ENCODE peak calls at places on chromosomes 13 and 19, in seven cellular contexts. X, T, Y, M, W, A and Q are unnamed samples.
A peak's percentile ranks its signal among the peaks of the same experiment; 100 is the strongest.

GRCh38 chr19:3304871-3305423 is 61.4 kb upstream of the NFIC start:
- DNase-seq in A (peak; percentile 72), Y (peak; percentile 82), X (peak; percentile 77), T (peak; percentile 77), W (peak; percentile 75), M (peak; percentile 74), Q (peak; percentile 63)

GRCh38 chr19:32647361-32647760 is 27.6 kb downstream of the ANKRD27 start:
- DNase-seq in T (no peak), W (no peak), Y (no peak), X (no peak), A (no peak), M (no peak), Q (no peak)

GRCh38 chr13:51500687-51501086 is 47.9 kb upstream of the INTS6 start:
- DNase-seq in T (no peak), A (no peak), W (no peak), Y (no peak), M (no peak), X (no peak), Q (no peak)

GRCh38 chr19:30253581-30253996 is 118.6 kb upstream of the ZNF536 start:
- DNase-seq in M (no peak), X (peak; percentile 40), T (peak; percentile 18), Y (no peak), W (peak; percentile 95), A (no peak), Q (no peak)

GRCh38 chr19:13032837-13033236 is 37.6 kb downstream of the NFIX start:
- DNase-seq in T (no peak), A (no peak), W (no peak), M (no peak), Y (no peak), X (no peak), Q (no peak)

GRCh38 chr13:100870898-100871297 is 196.3 kb upstream of the TMTC4 start:
- DNase-seq in M (no peak), A (no peak), Y (no peak), W (no peak), T (no peak), X (no peak), Q (no peak)

GRCh38 chr13:67155898-67156717 is 74.0 kb downstream of the PCDH9 start:
- DNase-seq in W (no peak), A (no peak), X (no peak), M (no peak), T (no peak), Y (no peak), Q (no peak)

GRCh38 chr13:40087021-40088002 is 431.9 kb downstream of the COG6 start:
- DNase-seq in A (no peak), X (peak; percentile 14), Y (no peak), M (no peak), W (no peak), T (peak; percentile 32), Q (no peak)

GRCh38 chr13:49302817-49303216 is 55.1 kb downstream of the CDADC1 start:
- DNase-seq in X (no peak), W (no peak), A (no peak), Y (no peak), M (no peak), T (no peak), Q (no peak)

GRCh38 chr13:103961129-103961528 is 894.9 kb upstream of the SLC10A2 start:
- DNase-seq in M (no peak), T (no peak), W (no peak), A (no peak), X (no peak), Y (no peak), Q (no peak)

GRCh38 chr19:39145180-39145953 is 19.8 kb downstream of the PAK4 start:
- DNase-seq in M (no peak), A (no peak), W (no peak), Y (no peak), T (peak; percentile 71), X (no peak), Q (no peak)

GRCh38 chr13:112072531-112073244 is 5.7 kb downstream of the SOX1 start:
- DNase-seq in M (no peak), T (no peak), A (peak; percentile 13), W (no peak), Y (no peak), X (no peak), Q (no peak)

GRCh38 chr19:18322318-18322758 is 538 bp downstream of the LSM4 start:
- DNase-seq in X (peak; percentile 43), T (peak; percentile 82), M (no peak), A (no peak), W (peak; percentile 80), Y (no peak), Q (no peak)

GRCh38 chr19:46764817-46765291 is 18.6 kb upstream of the STRN4 start:
- DNase-seq in Y (no peak), T (no peak), M (no peak), W (no peak), A (no peak), X (no peak), Q (no peak)

GRCh38 chr13:33578786-33579185 is 239.2 kb upstream of the RFC3 start:
- DNase-seq in Y (no peak), X (no peak), W (no peak), T (no peak), A (no peak), M (no peak), Q (no peak)

GRCh38 chr19:51546107-51546649 is 14.7 kb upstream of the SIGLEC6 start:
- DNase-seq in M (no peak), Y (no peak), A (no peak), W (no peak), X (no peak), T (no peak), Q (no peak)

GRCh38 chr19:3243851-3244700 is 19.6 kb downstream of the CELF5 start:
- DNase-seq in T (peak; percentile 78), Y (no peak), A (peak; percentile 29), W (peak; percentile 52), X (peak; percentile 63), M (peak; percentile 37), Q (peak; percentile 57)

GRCh38 chr19:14094854-14095253 is 4.3 kb upstream of the SAMD1 start:
- DNase-seq in T (no peak), A (no peak), W (no peak), M (no peak), Y (no peak), X (no peak), Q (no peak)

GRCh38 chr19:42487798-42488178 is 40.5 kb downstream of the CEACAM1 start:
- DNase-seq in X (no peak), M (no peak), Y (no peak), W (no peak), T (no peak), A (no peak), Q (no peak)

GRCh38 chr13:93227906-93228801 is 1.5 kb downstream of the GPC6 start:
- DNase-seq in W (peak; percentile 90), A (peak; percentile 31), Y (peak; percentile 86), X (peak; percentile 64), M (no peak), T (peak; percentile 90), Q (no peak)

GRCh38 chr19:3479177-3479818 is 1.0 kb downstream of the SMIM24 start:
- DNase-seq in A (no peak), Y (no peak), W (peak; percentile 73), M (peak; percentile 55), T (peak; percentile 62), X (peak; percentile 5), Q (peak; percentile 33)

GRCh38 chr19:20035935-20036334 is 3.4 kb downstream of the ZNF682 start:
- DNase-seq in M (no peak), A (no peak), T (no peak), Y (no peak), W (no peak), X (no peak), Q (no peak)

GRCh38 chr19:20039203-20039723 is at the start of gene ZNF682:
- DNase-seq in M (peak; percentile 93), A (peak; percentile 93), W (peak; percentile 99), X (peak; percentile 74), T (peak; percentile 98), Y (peak; percentile 97), Q (peak; percentile 95)

DNA sequence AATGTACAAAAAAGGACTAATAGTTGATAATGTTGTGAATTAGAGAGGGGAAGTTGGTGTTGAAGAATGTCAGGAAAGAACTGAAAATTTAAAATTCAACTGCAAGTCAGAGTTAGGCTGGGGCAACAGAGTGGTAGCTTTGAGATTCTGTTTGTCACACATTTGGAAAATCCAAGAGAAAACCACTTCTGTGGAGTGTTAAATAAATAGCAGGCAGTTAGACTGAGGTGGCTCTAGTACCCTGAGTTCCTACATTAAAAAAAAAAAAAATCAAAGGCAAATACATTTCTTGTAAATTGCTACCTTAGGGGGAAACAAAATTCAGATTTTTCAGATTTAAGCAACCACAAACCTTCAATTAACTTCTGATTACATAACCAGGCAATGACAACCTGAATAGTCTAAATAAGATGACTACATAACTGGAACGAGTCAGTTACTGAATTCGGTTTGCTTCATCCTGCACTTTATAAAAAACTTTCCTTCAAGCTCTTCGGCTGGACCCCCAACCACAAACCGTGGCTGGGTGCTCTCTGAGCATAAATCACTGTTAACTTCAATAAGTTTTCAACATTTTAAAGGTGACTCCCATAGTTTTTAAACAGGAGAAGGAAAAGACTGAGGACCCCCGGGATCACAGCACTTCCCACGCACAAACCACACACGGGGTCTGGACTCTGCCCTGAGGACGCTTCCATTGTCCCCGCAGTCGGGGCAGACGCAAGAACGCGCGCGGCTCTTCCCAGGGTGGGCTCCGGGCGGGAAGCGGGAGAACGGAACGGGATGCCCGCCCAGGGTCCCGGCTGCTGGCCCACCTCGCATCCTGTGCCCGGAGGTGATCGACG is 725 bp downstream of the ZNF682 start:
- DNase-seq in T (no peak), W (peak; percentile 63), M (peak; percentile 30), A (no peak), Y (no peak), X (no peak), Q (peak; percentile 53)
- H3K4me3 ChIP-seq in T (peak overlapping the region; percentile 43), W (peak overlapping the region; percentile 91), M (peak overlapping the region; percentile 82), A (peak overlapping the region; percentile 59), Y (peak overlapping the region; percentile 69), X (peak overlapping the region; percentile 69), Q (peak overlapping the region; percentile 90)

DNA sequence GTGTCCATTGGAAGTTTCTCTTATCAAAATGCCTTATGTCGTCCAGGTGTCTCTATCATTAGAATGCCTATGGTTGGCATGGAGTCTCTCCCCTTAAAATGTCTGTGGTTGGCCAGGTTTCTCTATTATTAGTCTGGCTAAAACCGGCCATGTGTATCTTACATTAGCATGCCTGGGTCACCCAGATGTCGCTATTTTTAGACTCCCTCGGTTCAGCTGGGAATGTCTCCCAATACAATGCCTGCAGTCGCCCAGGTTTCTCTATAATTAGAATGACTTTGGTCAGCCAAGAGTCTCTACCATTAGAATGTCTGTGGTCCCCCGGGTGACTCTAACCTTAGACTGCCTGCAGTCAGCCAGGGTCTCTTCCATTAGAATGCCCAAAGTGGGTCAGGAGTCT is 1536.1 kb downstream of the UQCRFS1 start:
- DNase-seq in A (no peak), X (no peak), M (no peak), T (no peak), W (no peak), Y (no peak), Q (no peak)
- H3K27ac ChIP-seq in A (no peak overlapping the region), X (no peak overlapping the region), M (no peak overlapping the region), T (no peak overlapping the region), W (no peak overlapping the region), Y (no peak overlapping the region), Q (no peak overlapping the region)

DNA sequence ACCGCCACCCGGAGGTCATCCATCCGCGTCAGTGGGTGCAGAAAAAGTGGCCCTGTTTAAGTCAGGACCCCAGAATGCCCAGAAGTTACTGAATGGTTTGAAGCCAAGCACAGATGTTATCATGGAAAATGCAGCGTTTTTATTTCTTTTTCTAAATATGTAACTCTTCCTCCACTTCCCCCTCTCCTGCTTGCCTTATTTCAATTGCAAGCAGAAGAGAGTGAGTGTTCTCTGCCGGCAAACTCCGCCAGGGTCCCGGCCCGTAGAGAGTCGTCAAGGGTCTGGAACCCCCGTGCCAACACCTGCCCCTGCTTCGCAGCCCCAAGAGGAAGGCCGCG is 913 bp upstream of the PDX1 start:
- DNase-seq in A (no peak), W (no peak), T (no peak), M (no peak), Y (no peak), X (no peak), Q (no peak)
- H3K4me1 ChIP-seq in A (peaks cover 29% of the 10 kb centered on the region), W (no peaks in the 10 kb centered on the region), T (peaks cover 19% of the 10 kb centered on the region), M (peaks cover 30% of the 10 kb centered on the region), Y (no peaks in the 10 kb centered on the region), X (peaks cover 14% of the 10 kb centered on the region), Q (no peaks in the 10 kb centered on the region)

GRCh38 chr13:41130356-41130755 is 2.2 kb downstream of the KBTBD6 start:
- DNase-seq in W (peak; percentile 58), M (no peak), X (no peak), T (no peak), A (no peak), Y (no peak), Q (no peak)
- H3K4me3 ChIP-seq in W (peak overlapping the region; percentile 57), M (peak overlapping the region; percentile 77), X (peak overlapping the region; percentile 53), T (no peak overlapping the region), A (no peak overlapping the region), Y (no peak overlapping the region), Q (peak overlapping the region; percentile 7)